ENCODE peak calls at places on chromosomes 11 and 22, in nine cellular contexts. V is PC-3, Y is fibroblast of pulmonary artery, W is fibroblast of lung, G is psoas muscle, B is lower lobe of right lung, H is keratinocyte, E is left lung, T is AG04450. N is an unnamed sample.

GRCh38 chr11:130206141-130206540 is 46.6 kb downstream of the ST14 start:
- DNase-seq in G (no peak), H (no peak), B (peak), E (no peak), T (no peak), V (no peak), Y (no peak), W (no peak), N (no peak)

GRCh38 chr11:32162906-32163305 is 72.0 kb downstream of the RCN1 start:
- DNase-seq in B (no peak), G (no peak), E (no peak), W (no peak), T (no peak), Y (no peak), V (no peak), H (no peak), N (no peak)

GRCh38 chr11:119489087-119489486 is 66.1 kb upstream of the THY1 start:
- DNase-seq in T (no peak), H (no peak), B (no peak), V (no peak), E (peak), W (no peak), G (no peak), Y (no peak), N (no peak)

GRCh38 chr11:33978376-33978775 is 73.2 kb upstream of the CAPRIN1 start:
- DNase-seq in V (no peak), B (no peak), Y (no peak), T (no peak), W (no peak), H (no peak), G (no peak), E (no peak), N (no peak)

GRCh38 chr11:34161812-34162506 is 56.5 kb downstream of the NAT10 start:
- DNase-seq in Y (no peak), E (no peak), V (peak), W (peak), G (peak), B (no peak), T (no peak), H (no peak), N (peak)

GRCh38 chr22:50316114-50317065 is 8.9 kb upstream of the PLXNB2 start:
- DNase-seq in G (no peak), B (no peak), T (no peak), V (no peak), E (no peak), H (no peak), W (no peak), Y (no peak), N (no peak)

GRCh38 chr22:46374663-46375474 is 39.4 kb downstream of the TRMU start:
- DNase-seq in W (no peak), V (no peak), E (peak), Y (no peak), G (no peak), H (no peak), T (no peak), B (peak), N (peak)

GRCh38 chr11:82996966-82997606 is 74.6 kb downstream of the RAB30 start:
- DNase-seq in W (peak), Y (no peak), E (no peak), G (no peak), V (peak), T (no peak), H (no peak), B (no peak), N (peak)

GRCh38 chr22:43988960-43989359 is 33.7 kb downstream of the SAMM50 start:
- DNase-seq in B (no peak), E (no peak), T (no peak), W (no peak), G (no peak), H (no peak), V (no peak), Y (no peak), N (no peak)

GRCh38 chr22:45290410-45290936 is 5.7 kb downstream of the UPK3A start:
- DNase-seq in B (no peak), T (peak), H (no peak), V (peak), G (peak), W (peak), E (no peak), Y (peak), N (peak)

GRCh38 chr11:92550871-92551270 is 326.3 kb downstream of the FAT3 start:
- DNase-seq in E (no peak), B (no peak), T (no peak), G (no peak), V (no peak), H (no peak), Y (no peak), W (no peak), N (no peak)

GRCh38 chr11:6621711-6622211 is 2.5 kb upstream of the TPP1 start:
- DNase-seq in T (no peak), Y (no peak), E (peak), V (no peak), B (no peak), H (no peak), W (no peak), G (no peak), N (no peak)

GRCh38 chr11:36312593-36312990 is 16.5 kb downstream of the PRR5L start:
- DNase-seq in Y (peak), T (peak), V (peak), G (no peak), W (peak), E (no peak), H (no peak), B (no peak), N (peak)

GRCh38 chr11:85663080-85663729 is 1.7 kb downstream of the CREBZF start:
- DNase-seq in V (no peak), H (no peak), G (no peak), B (no peak), T (no peak), W (peak), Y (no peak), E (no peak), N (no peak)

GRCh38 chr11:75453916-75454655 is 21.1 kb upstream of the KLHL35 start:
- DNase-seq in W (peak), E (no peak), G (peak), Y (peak), H (no peak), T (peak), V (no peak), B (no peak), N (no peak)

GRCh38 chr22:37669586-37669985 is 5.8 kb upstream of the LGALS1 start:
- DNase-seq in B (no peak), E (no peak), Y (no peak), T (no peak), W (peak), V (no peak), G (no peak), H (no peak), N (no peak)

GRCh38 chr22:17115311-17115710 is 5.8 kb downstream of the TMEM121B start:
- DNase-seq in H (no peak), W (no peak), B (no peak), T (no peak), Y (no peak), E (no peak), V (no peak), G (no peak), N (no peak)

GRCh38 chr11:93542753-93543246 is 391 bp downstream of the SMCO4 start:
- DNase-seq in V (no peak), B (no peak), H (no peak), T (no peak), E (peak), Y (no peak), G (peak), W (no peak), N (no peak)

GRCh38 chr11:10862446-10862845 is 4.6 kb upstream of the ZBED5 start:
- DNase-seq in E (no peak), Y (no peak), H (no peak), G (no peak), T (no peak), B (no peak), W (no peak), V (no peak), N (no peak)

GRCh38 chr22:49936973-49937757 is 18.7 kb downstream of the CRELD2 start:
- DNase-seq in E (no peak), Y (no peak), G (peak), T (no peak), W (peak), B (no peak), H (no peak), V (no peak), N (no peak)

GRCh38 chr11:44065851-44066731 is at the start of gene ACCS:
- DNase-seq in H (peak), V (peak), G (peak), T (peak), W (peak), Y (peak), E (peak), B (peak), N (peak)

GRCh38 chr11:70517996-70518907 is 119.9 kb downstream of the CTTN start:
- DNase-seq in Y (no peak), B (no peak), E (no peak), G (peak), T (no peak), H (peak), V (peak), W (peak), N (peak)

GRCh38 chr11:67252831-67253239 is 13.4 kb upstream of the GRK2 start:
- DNase-seq in G (peak), E (no peak), Y (peak), V (peak), W (peak), B (peak), H (no peak), T (no peak), N (peak)

GRCh38 chr11:121478226-121478894 is 25.6 kb upstream of the SORL1-AS1 start:
- DNase-seq in V (peak), W (no peak), H (no peak), T (no peak), Y (no peak), E (no peak), G (no peak), B (no peak), N (peak)
- H3K4me3 ChIP-seq in V (peak), W (no peak), H (no peak), T (no peak), Y (no peak), E (no peak), G (no peak), B (no peak), N (no peak)

GRCh38 chr11:134014502-134014901 is 54.4 kb upstream of the JAM3 start:
- DNase-seq in E (no peak), G (no peak), T (no peak), V (no peak), W (peak), H (no peak), B (no peak), Y (peak), N (no peak)
- TF ChIP-seq CTCF in E (no peak), G (no peak), T (peak), V (no peak), W (peak), H (no peak), B (no peak), Y (peak), N (no peak)

DNA sequence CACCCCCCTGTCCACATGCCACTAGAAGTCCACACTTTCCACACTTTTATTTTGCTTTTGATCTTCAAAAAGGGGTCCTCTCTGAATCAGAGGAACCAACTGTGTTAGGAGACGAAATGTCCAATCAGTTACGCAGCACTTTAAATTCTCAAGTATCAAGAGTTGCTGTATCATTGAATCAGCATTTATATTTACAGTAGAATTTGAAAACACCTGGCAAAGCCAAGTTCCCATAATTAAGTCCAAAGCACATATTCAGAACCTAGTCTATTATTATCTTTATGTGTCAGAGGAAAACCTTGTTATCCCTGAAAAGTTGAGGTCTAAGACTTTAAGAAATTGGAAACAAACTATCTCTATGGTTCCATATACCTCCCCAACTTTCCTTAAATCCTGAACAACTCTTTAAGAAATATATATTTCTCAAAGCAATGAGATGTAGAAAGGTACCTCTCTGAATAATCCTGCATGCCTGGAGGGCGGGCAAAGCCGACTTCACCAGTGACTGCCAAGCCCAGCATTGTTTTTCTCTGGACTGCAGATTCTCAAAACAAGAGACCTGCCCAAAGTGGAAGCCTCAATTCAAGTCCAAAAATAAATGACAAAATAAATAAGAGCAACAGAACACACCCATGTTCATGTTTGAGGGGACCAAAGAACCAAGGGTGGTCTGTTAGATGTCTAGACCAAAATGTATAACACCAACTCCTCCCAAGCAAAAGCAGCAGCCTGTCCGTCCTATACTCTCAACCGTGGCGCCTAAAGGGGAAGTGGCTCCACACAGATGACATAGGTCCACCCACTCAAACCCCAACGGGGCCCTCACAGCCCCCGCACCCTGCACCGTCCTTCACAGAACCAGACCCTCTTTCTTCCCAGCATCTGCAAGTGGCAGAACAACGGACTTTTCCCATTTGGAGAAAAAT is 76.0 kb upstream of the ARFGAP3 start:
- DNase-seq in Y (no peak), V (no peak), W (peak), B (peak), H (no peak), T (no peak), E (peak), G (no peak), N (peak)
- H3K4me3 ChIP-seq in Y (peak), V (no peak), W (no peak), B (no peak), H (peak), T (peak), E (peak), G (peak), N (no peak)

GRCh38 chr11:124899376-124900145 is 1.9 kb upstream of the ROBO4 start:
- DNase-seq in Y (peak), G (no peak), V (peak), T (no peak), H (no peak), E (no peak), W (no peak), B (no peak), N (no peak)
- TF ChIP-seq CTCF in Y (peak), G (no peak), V (peak), T (peak), H (no peak), E (no peak), W (no peak), B (no peak), N (no peak)

N was measured in epithelial cell of esophagus.